ENCODE peak calls at places on chromosome X, in six cellular contexts. S is stimulated activated CD4-positive, alpha-beta T cell treated with anti-CD3 and anti-CD28 coated beads, Interleukin-12 subunit alpha, Interleukin-12 subunit beta, amount 100 ng/mL, for 4 hours; I is epithelial cell of esophagus; X is omental fat pad; F is GM12865; E is activated CD8-positive, alpha-beta memory T cell treated with anti-CD3 and anti-CD28 coated beads for 48 hours. P is an unnamed sample.

GRCh38 chrX:148956352-148956751 is 455.9 kb downstream of the AFF2 start:
- DNase-seq in F (peak; percentile 9), S (no peak), E (no peak), X (no peak), I (no peak), P (no peak)

GRCh38 chrX:101417981-101418841 is 10.2 kb downstream of the HNRNPH2 start:
- DNase-seq in E (no peak), S (peak; percentile 31), F (peak; percentile 60), X (no peak), I (no peak), P (no peak)

GRCh38 chrX:21741869-21742701 is 15.8 kb downstream of the SMPX start:
- DNase-seq in F (no peak), S (no peak), I (no peak), X (no peak), E (no peak), P (no peak)

GRCh38 chrX:43467608-43468234 is 188.4 kb upstream of the MAOA start:
- DNase-seq in E (no peak), F (no peak), S (no peak), I (no peak), X (no peak), P (no peak)

GRCh38 chrX:129577473-129577872 is 37.4 kb downstream of the OCRL start:
- DNase-seq in E (no peak), I (peak; percentile 40), X (no peak), S (no peak), F (no peak), P (no peak)

GRCh38 chrX:118484216-118484903 is 11.3 kb upstream of the DOCK11 start:
- DNase-seq in I (peak; percentile 18), F (no peak), E (no peak), S (no peak), X (no peak), P (no peak)

GRCh38 chrX:110000854-110001701 is 1.8 kb upstream of the TMEM164 start:
- DNase-seq in X (no peak), S (no peak), E (no peak), I (no peak), F (no peak), P (no peak)

GRCh38 chrX:43595931-43596330 is 60.2 kb upstream of the MAOA start:
- DNase-seq in X (no peak), I (no peak), S (no peak), F (no peak), E (no peak), P (no peak)